ENCODE peak calls at places on chromosomes 13 and 19, in seven cellular contexts. A is astrocyte of the spinal cord, M is lower lobe of right lung, L is GM12865, G is cardiac muscle cell, Z is heart left ventricle, N is psoas muscle. C is an unnamed sample.

GRCh38 chr13:113305208-113305607 is 8.2 kb downstream of the LAMP1 start:
- DNase-seq in Z (no peak), L (no peak), M (no peak), G (no peak), N (peak), A (peak), C (no peak)

GRCh38 chr19:11964858-11965645 is at the start of gene ZNF763:
- DNase-seq in Z (peak), G (peak), A (peak), N (peak), L (peak), M (peak), C (peak)

GRCh38 chr19:30555788-30556110 is 183.6 kb downstream of the ZNF536 start:
- DNase-seq in A (no peak), L (no peak), N (no peak), G (no peak), Z (no peak), M (no peak), C (no peak)

GRCh38 chr19:55386515-55386947 is 799 bp downstream of the RPL28 start:
- DNase-seq in A (no peak), G (no peak), M (no peak), Z (no peak), N (no peak), L (no peak), C (no peak)

GRCh38 chr13:36696410-36696809 is 22.6 kb downstream of the SERTM1 start:
- DNase-seq in A (no peak), G (no peak), L (no peak), N (no peak), M (no peak), Z (no peak), C (no peak)

GRCh38 chr19:53879145-53880037 is 2.6 kb upstream of the PRKCG start:
- DNase-seq in M (peak), N (peak), G (peak), Z (peak), L (no peak), A (peak), C (peak)

GRCh38 chr19:46474211-46474610 is 2.8 kb upstream of the PNMA8A start:
- DNase-seq in A (no peak), Z (no peak), G (no peak), N (no peak), M (no peak), L (no peak), C (no peak)

GRCh38 chr13:31605076-31605858 is 134.1 kb upstream of the RXFP2 start:
- DNase-seq in L (no peak), N (no peak), A (no peak), Z (no peak), M (no peak), G (peak), C (no peak)

GRCh38 chr13:47826481-47826880 is 174.6 kb downstream of the SUCLA2 start:
- DNase-seq in L (no peak), N (no peak), M (no peak), Z (no peak), G (no peak), A (no peak), C (no peak)

GRCh38 chr13:80374453-80374852 is 33.5 kb upstream of the SPRY2 start:
- DNase-seq in M (no peak), L (no peak), N (peak), G (no peak), Z (peak), A (no peak), C (no peak)

GRCh38 chr19:24054044-24054935 is 32.7 kb upstream of the ZNF254 start:
- DNase-seq in M (no peak), G (no peak), A (peak), Z (no peak), N (no peak), L (no peak), C (no peak)

GRCh38 chr19:13689050-13689449 is 75.3 kb upstream of the MRI1 start:
- DNase-seq in N (no peak), Z (no peak), M (no peak), L (peak), A (no peak), G (peak), C (no peak)

GRCh38 chr13:28429685-28430290 is 65.1 kb downstream of the FLT1 start:
- DNase-seq in G (no peak), A (no peak), N (no peak), M (no peak), L (peak), Z (no peak), C (no peak)

GRCh38 chr13:61406275-61406674 is 9.4 kb downstream of the PCDH20 start:
- DNase-seq in A (no peak), N (no peak), G (no peak), L (no peak), Z (no peak), M (no peak), C (no peak)

GRCh38 chr13:29936051-29936813 is 85.8 kb upstream of the UBL3 start:
- DNase-seq in L (peak), A (no peak), Z (no peak), M (peak), G (no peak), N (no peak), C (peak)

GRCh38 chr19:10334340-10335148 is 1.2 kb upstream of the RAVER1 start:
- DNase-seq in N (peak), G (peak), Z (peak), M (peak), A (peak), L (peak), C (no peak)

GRCh38 chr19:16301999-16302694 is 22.5 kb upstream of the KLF2 start:
- DNase-seq in G (no peak), L (peak), M (no peak), Z (no peak), A (peak), N (peak), C (no peak)

GRCh38 chr13:28483313-28483931 is 11.5 kb downstream of the FLT1 start:
- DNase-seq in Z (no peak), G (no peak), L (no peak), M (no peak), N (no peak), A (no peak), C (no peak)

GRCh38 chr13:21008026-21008425 is 53.4 kb downstream of the LATS2 start:
- DNase-seq in L (no peak), Z (no peak), M (no peak), N (no peak), G (no peak), A (no peak), C (no peak)

GRCh38 chr19:8161135-8161646 is 11.8 kb upstream of the FBN3 start:
- DNase-seq in N (no peak), G (peak), L (peak), A (no peak), M (no peak), Z (no peak), C (peak)

GRCh38 chr13:110360598-110360997 is 53.5 kb downstream of the COL4A2 start:
- DNase-seq in L (no peak), G (no peak), A (no peak), Z (no peak), N (no peak), M (no peak), C (no peak)

GRCh38 chr13:110364081-110364480 is 57.0 kb downstream of the COL4A2 start:
- DNase-seq in Z (no peak), N (no peak), G (peak), M (no peak), A (no peak), L (no peak), C (no peak)

GRCh38 chr13:110361365-110361911 is 54.4 kb downstream of the COL4A2 start:
- DNase-seq in Z (peak), N (peak), L (no peak), M (no peak), A (peak), G (peak), C (no peak)

GRCh38 chr13:110365876-110366275 is 58.8 kb downstream of the COL4A2 start:
- DNase-seq in A (no peak), G (no peak), N (no peak), Z (no peak), M (no peak), L (no peak), C (no peak)

DNA sequence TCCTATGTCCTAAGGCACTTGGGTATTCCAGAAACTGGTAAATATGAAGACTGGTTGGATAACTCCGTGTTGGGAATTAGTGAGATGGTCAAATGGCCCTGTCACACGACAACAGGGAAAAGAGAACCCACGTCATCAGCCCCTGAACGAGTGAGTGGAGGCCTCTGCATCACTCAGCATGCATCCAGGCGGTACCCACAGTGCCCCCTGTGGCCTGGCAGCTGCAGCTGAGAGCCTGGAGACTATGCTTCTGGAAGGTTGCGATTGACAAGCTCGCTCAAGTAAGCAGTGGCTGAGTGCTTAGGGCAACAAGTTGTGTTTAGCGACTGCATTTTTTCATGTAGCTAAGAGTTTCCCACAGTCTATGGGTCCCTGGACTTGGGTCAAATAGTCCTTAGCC is 55.9 kb downstream of the COL4A2 start:
- DNase-seq in G (no peak), L (no peak), M (no peak), N (no peak), Z (no peak), A (no peak), C (no peak)
- TF ChIP-seq CTCF in G (peak), L (peak), M (peak), N (no peak), Z (no peak), A (peak), C (no peak)

DNA sequence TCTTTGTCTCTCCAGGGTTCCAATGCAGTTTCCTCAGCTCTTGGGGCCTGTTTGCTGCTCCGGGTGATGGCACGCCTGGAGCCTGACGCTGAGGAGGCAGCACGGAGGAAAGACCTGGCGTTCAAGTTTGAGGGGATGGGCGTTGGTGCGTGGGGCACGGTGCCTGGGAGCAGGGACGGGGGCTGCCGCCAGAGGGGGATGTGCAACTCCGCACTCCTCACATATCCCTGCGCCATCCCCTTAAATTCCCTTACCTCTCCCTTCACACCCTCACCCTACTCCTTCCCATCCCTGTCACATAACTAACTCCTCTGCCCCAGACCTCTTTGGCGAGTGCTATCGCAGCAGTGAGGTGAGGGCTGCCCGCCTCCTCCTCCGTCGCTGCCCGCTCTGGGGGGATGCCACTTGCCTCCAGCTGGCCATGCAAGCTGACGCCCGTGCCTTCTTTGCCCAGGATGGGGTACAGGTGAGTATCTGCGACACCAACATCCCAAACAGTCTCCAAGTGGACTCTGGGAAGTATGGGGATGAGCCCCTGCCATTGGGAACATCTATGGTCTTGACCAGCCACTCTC is 31.1 kb downstream of the TRPM4 start:
- DNase-seq in Z (no peak), M (peak), A (no peak), L (no peak), N (no peak), G (no peak), C (peak)
- TF ChIP-seq CTCF in Z (no peak), M (no peak), A (no peak), L (no peak), N (no peak), G (no peak), C (no peak)

DNA sequence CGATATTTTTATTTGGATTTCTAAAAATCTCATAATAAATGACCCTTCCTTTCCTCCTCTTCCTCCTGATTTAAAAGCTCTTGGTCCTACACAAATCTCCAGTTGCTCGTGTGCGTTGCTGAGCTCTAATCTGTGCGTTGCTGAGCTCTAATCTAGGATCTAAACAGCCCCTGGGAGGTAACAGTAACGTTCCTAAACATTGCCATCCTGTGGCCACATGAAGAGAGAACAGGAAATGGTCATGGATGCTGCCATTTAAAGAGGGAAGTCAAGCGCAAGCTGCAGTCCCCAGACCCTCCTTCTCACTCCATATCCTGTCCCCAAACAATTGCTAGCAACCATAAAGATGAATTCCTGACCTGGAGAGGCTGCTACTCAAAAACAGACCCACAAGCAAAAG is 170.8 kb downstream of the NUFIP1 start:
- DNase-seq in G (peak), M (no peak), A (peak), L (peak), Z (no peak), N (no peak), C (no peak)
- TF ChIP-seq CTCF in G (peak), M (no peak), A (no peak), L (no peak), Z (no peak), N (no peak), C (no peak)

GRCh38 chr19:17511724-17512573 is 500 bp downstream of the PGLS start:
- DNase-seq in G (peak), L (peak), N (peak), A (peak), Z (peak), M (peak), C (peak)
- TF ChIP-seq CTCF in G (peak), L (peak), N (peak), A (no peak), Z (peak), M (peak), C (peak)

GRCh38 chr19:52297601-52298358 is 811 bp downstream of the ZNF480 start:
- DNase-seq in Z (no peak), N (no peak), M (no peak), G (peak), L (no peak), A (no peak), C (no peak)
- TF ChIP-seq CTCF in Z (no peak), N (no peak), M (no peak), G (no peak), L (no peak), A (no peak), C (no peak)

DNA sequence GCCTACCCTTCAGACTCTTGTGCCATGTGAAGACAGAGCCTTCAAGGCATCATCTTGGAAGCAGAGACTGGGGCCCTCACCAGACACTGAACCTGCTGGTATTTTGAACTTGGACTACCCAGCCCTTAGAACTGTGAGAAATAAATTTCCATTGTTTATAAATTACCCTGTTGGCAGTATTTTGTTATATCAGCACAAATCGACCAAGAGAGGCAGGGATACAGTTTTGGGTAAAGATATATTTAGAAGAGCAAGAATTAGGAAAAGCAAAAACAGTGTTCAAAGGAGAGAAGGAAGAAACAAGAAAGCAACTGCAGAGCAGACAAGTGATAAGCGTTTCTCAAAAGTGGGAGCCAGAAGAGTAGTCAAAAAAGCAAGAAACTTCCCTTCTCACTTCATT is 600.8 kb downstream of the DCT start:
- DNase-seq in Z (no peak), M (no peak), L (no peak), A (no peak), G (no peak), N (no peak), C (no peak)
- TF ChIP-seq CTCF in Z (no peak), M (no peak), L (no peak), A (no peak), G (no peak), N (no peak), C (no peak)

GRCh38 chr13:110344320-110344719 is 37.2 kb downstream of the COL4A2 start:
- DNase-seq in G (no peak), N (no peak), L (no peak), M (no peak), A (no peak), Z (no peak), C (no peak)
- TF ChIP-seq CTCF in G (no peak), N (no peak), L (no peak), M (no peak), A (no peak), Z (no peak), C (no peak)

GRCh38 chr13:27203854-27204253 is 32.2 kb upstream of the USP12 start:
- DNase-seq in A (no peak), N (no peak), Z (no peak), L (peak), M (no peak), G (no peak), C (no peak)
- TF ChIP-seq CTCF in A (no peak), N (no peak), Z (no peak), L (no peak), M (no peak), G (peak), C (peak)